ENCODE peak calls at places on chromosomes 5 and 9, in nine cellular contexts. One of them, this sample, is unnamed.

GRCh38 chr5:178839319-178839704 is 20.4 kb upstream of the ZNF354B start:
- DNase-seq in HCT116: peak; percentile 16
- DNase-seq in heart right ventricle: no peak
- DNase-seq in osteocyte: no peak
- DNase-seq in GM10248: no peak
- DNase-seq in transverse colon: peak; percentile 46
- DNase-seq in type B pancreatic cell: no peak
- DNase-seq in IMR-90: no peak
- DNase-seq in fibroblast of mammary gland: peak; percentile 32
- DNase-seq in this sample: peak; percentile 79

GRCh38 chr9:135082536-135082935 is 4.9 kb upstream of the OLFM1 start:
- DNase-seq in HCT116: no peak
- DNase-seq in heart right ventricle: no peak
- DNase-seq in osteocyte: no peak
- DNase-seq in GM10248: no peak
- DNase-seq in transverse colon: no peak
- DNase-seq in type B pancreatic cell: no peak
- DNase-seq in IMR-90: no peak
- DNase-seq in fibroblast of mammary gland: no peak
- DNase-seq in this sample: peak; percentile 10

GRCh38 chr9:70403618-70404025 is 10.8 kb downstream of the KLF9 start:
- DNase-seq in HCT116: no peak
- DNase-seq in heart right ventricle: no peak
- DNase-seq in osteocyte: no peak
- DNase-seq in GM10248: no peak
- DNase-seq in transverse colon: no peak
- DNase-seq in type B pancreatic cell: no peak
- DNase-seq in IMR-90: peak; percentile 47
- DNase-seq in fibroblast of mammary gland: peak; percentile 68
- DNase-seq in this sample: no peak

GRCh38 chr5:39151731-39152130 is 67.6 kb downstream of the FYB1 start:
- DNase-seq in HCT116: no peak
- DNase-seq in heart right ventricle: no peak
- DNase-seq in osteocyte: no peak
- DNase-seq in GM10248: no peak
- DNase-seq in transverse colon: no peak
- DNase-seq in type B pancreatic cell: no peak
- DNase-seq in IMR-90: no peak
- DNase-seq in fibroblast of mammary gland: no peak
- DNase-seq in this sample: no peak

GRCh38 chr5:11904270-11904906 is at the start of gene CTNND2:
- DNase-seq in HCT116: no peak
- DNase-seq in heart right ventricle: peak; percentile 18
- DNase-seq in osteocyte: no peak
- DNase-seq in GM10248: no peak
- DNase-seq in transverse colon: no peak
- DNase-seq in type B pancreatic cell: peak; percentile 87
- DNase-seq in IMR-90: no peak
- DNase-seq in fibroblast of mammary gland: no peak
- DNase-seq in this sample: peak; percentile 94

GRCh38 chr9:104091708-104092107 is 2.4 kb upstream of the SMC2 start:
- DNase-seq in HCT116: no peak
- DNase-seq in heart right ventricle: no peak
- DNase-seq in osteocyte: no peak
- DNase-seq in GM10248: peak; percentile 18
- DNase-seq in transverse colon: peak; percentile 51
- DNase-seq in type B pancreatic cell: no peak
- DNase-seq in IMR-90: peak; percentile 78
- DNase-seq in fibroblast of mammary gland: peak; percentile 19
- DNase-seq in this sample: no peak

GRCh38 chr9:85639675-85640186 is 102.0 kb downstream of the AGTPBP1 start:
- DNase-seq in HCT116: no peak
- DNase-seq in heart right ventricle: no peak
- DNase-seq in osteocyte: no peak
- DNase-seq in GM10248: no peak
- DNase-seq in transverse colon: no peak
- DNase-seq in type B pancreatic cell: no peak
- DNase-seq in IMR-90: no peak
- DNase-seq in fibroblast of mammary gland: no peak
- DNase-seq in this sample: no peak

GRCh38 chr9:91047529-91047928 is 245.9 kb downstream of the SYK start:
- DNase-seq in HCT116: no peak
- DNase-seq in heart right ventricle: no peak
- DNase-seq in osteocyte: no peak
- DNase-seq in GM10248: no peak
- DNase-seq in transverse colon: peak; percentile 29
- DNase-seq in type B pancreatic cell: no peak
- DNase-seq in IMR-90: no peak
- DNase-seq in fibroblast of mammary gland: no peak
- DNase-seq in this sample: no peak

GRCh38 chr5:16179511-16179935 is at the start of gene MARCHF11:
- DNase-seq in HCT116: no peak
- DNase-seq in heart right ventricle: peak; percentile 18
- DNase-seq in osteocyte: no peak
- DNase-seq in GM10248: no peak
- DNase-seq in transverse colon: no peak
- DNase-seq in type B pancreatic cell: no peak
- DNase-seq in IMR-90: no peak
- DNase-seq in fibroblast of mammary gland: no peak
- DNase-seq in this sample: peak; percentile 75

GRCh38 chr5:56270058-56270457 is 36.9 kb upstream of the ANKRD55 start:
- DNase-seq in HCT116: no peak
- DNase-seq in heart right ventricle: no peak
- DNase-seq in osteocyte: no peak
- DNase-seq in GM10248: no peak
- DNase-seq in transverse colon: no peak
- DNase-seq in type B pancreatic cell: no peak
- DNase-seq in IMR-90: no peak
- DNase-seq in fibroblast of mammary gland: no peak
- DNase-seq in this sample: no peak

GRCh38 chr9:272251-273213 is 57.9 kb downstream of the DOCK8 start:
- DNase-seq in HCT116: no peak
- DNase-seq in heart right ventricle: no peak
- DNase-seq in osteocyte: no peak
- DNase-seq in GM10248: peak; percentile 77
- DNase-seq in transverse colon: peak; percentile 60
- DNase-seq in type B pancreatic cell: no peak
- DNase-seq in IMR-90: no peak
- DNase-seq in fibroblast of mammary gland: no peak
- DNase-seq in this sample: no peak

GRCh38 chr9:116643691-116644090 is 43.4 kb upstream of the TRIM32 start:
- DNase-seq in HCT116: no peak
- DNase-seq in heart right ventricle: no peak
- DNase-seq in osteocyte: no peak
- DNase-seq in GM10248: no peak
- DNase-seq in transverse colon: no peak
- DNase-seq in type B pancreatic cell: no peak
- DNase-seq in IMR-90: peak; percentile 49
- DNase-seq in fibroblast of mammary gland: peak; percentile 59
- DNase-seq in this sample: no peak

GRCh38 chr5:64767959-64768357 is 533 bp downstream of the SREK1IP1 start:
- DNase-seq in HCT116: no peak
- DNase-seq in heart right ventricle: no peak
- DNase-seq in osteocyte: no peak
- DNase-seq in GM10248: no peak
- DNase-seq in transverse colon: peak; percentile 15
- DNase-seq in type B pancreatic cell: no peak
- DNase-seq in IMR-90: peak; percentile 18
- DNase-seq in fibroblast of mammary gland: peak; percentile 40
- DNase-seq in this sample: no peak

GRCh38 chr9:128146591-128147120 is 2.6 kb upstream of the LCN2 start:
- DNase-seq in HCT116: no peak
- DNase-seq in heart right ventricle: no peak
- DNase-seq in osteocyte: no peak
- DNase-seq in GM10248: no peak
- DNase-seq in transverse colon: no peak
- DNase-seq in type B pancreatic cell: no peak
- DNase-seq in IMR-90: no peak
- DNase-seq in fibroblast of mammary gland: no peak
- DNase-seq in this sample: no peak

GRCh38 chr9:68705636-68706578 is 867 bp downstream of the PIP5K1B start:
- DNase-seq in HCT116: no peak
- DNase-seq in heart right ventricle: peak; percentile 55
- DNase-seq in osteocyte: no peak
- DNase-seq in GM10248: peak; percentile 48
- DNase-seq in transverse colon: peak; percentile 67
- DNase-seq in type B pancreatic cell: no peak
- DNase-seq in IMR-90: no peak
- DNase-seq in fibroblast of mammary gland: no peak
- DNase-seq in this sample: peak; percentile 29

GRCh38 chr5:172533399-172534228 is 79.3 kb upstream of the SH3PXD2B start:
- DNase-seq in HCT116: no peak
- DNase-seq in heart right ventricle: no peak
- DNase-seq in osteocyte: peak; percentile 75
- DNase-seq in GM10248: peak; percentile 17
- DNase-seq in transverse colon: no peak
- DNase-seq in type B pancreatic cell: peak; percentile 32
- DNase-seq in IMR-90: no peak
- DNase-seq in fibroblast of mammary gland: no peak
- DNase-seq in this sample: no peak

GRCh38 chr9:74920944-74921626 is 31.6 kb downstream of the C9orf40 start:
- DNase-seq in HCT116: no peak
- DNase-seq in heart right ventricle: no peak
- DNase-seq in osteocyte: no peak
- DNase-seq in GM10248: no peak
- DNase-seq in transverse colon: no peak
- DNase-seq in type B pancreatic cell: no peak
- DNase-seq in IMR-90: no peak
- DNase-seq in fibroblast of mammary gland: peak; percentile 6
- DNase-seq in this sample: no peak

GRCh38 chr9:99046068-99046467 is 58.8 kb upstream of the TGFBR1 start:
- DNase-seq in HCT116: no peak
- DNase-seq in heart right ventricle: no peak
- DNase-seq in osteocyte: no peak
- DNase-seq in GM10248: no peak
- DNase-seq in transverse colon: no peak
- DNase-seq in type B pancreatic cell: no peak
- DNase-seq in IMR-90: no peak
- DNase-seq in fibroblast of mammary gland: no peak
- DNase-seq in this sample: no peak

GRCh38 chr9:84597131-84597530 is 72.4 kb upstream of the NTRK2 start:
- DNase-seq in HCT116: no peak
- DNase-seq in heart right ventricle: no peak
- DNase-seq in osteocyte: no peak
- DNase-seq in GM10248: peak; percentile 35
- DNase-seq in transverse colon: no peak
- DNase-seq in type B pancreatic cell: no peak
- DNase-seq in IMR-90: no peak
- DNase-seq in fibroblast of mammary gland: no peak
- DNase-seq in this sample: no peak

GRCh38 chr5:74433255-74434123 is 207.0 kb downstream of the ENC1 start:
- DNase-seq in HCT116: no peak
- DNase-seq in heart right ventricle: no peak
- DNase-seq in osteocyte: no peak
- DNase-seq in GM10248: no peak
- DNase-seq in transverse colon: no peak
- DNase-seq in type B pancreatic cell: no peak
- DNase-seq in IMR-90: peak; percentile 22
- DNase-seq in fibroblast of mammary gland: peak; percentile 15
- DNase-seq in this sample: no peak

GRCh38 chr5:139383275-139383992 is at the start of gene SLC23A1:
- DNase-seq in HCT116: no peak
- DNase-seq in heart right ventricle: no peak
- DNase-seq in osteocyte: no peak
- DNase-seq in GM10248: peak; percentile 10
- DNase-seq in transverse colon: peak; percentile 80
- DNase-seq in type B pancreatic cell: no peak
- DNase-seq in IMR-90: peak; percentile 32
- DNase-seq in fibroblast of mammary gland: no peak
- DNase-seq in this sample: no peak

GRCh38 chr5:41416336-41416735 is 94.1 kb downstream of the PLCXD3 start:
- DNase-seq in HCT116: no peak
- DNase-seq in heart right ventricle: no peak
- DNase-seq in osteocyte: no peak
- DNase-seq in GM10248: no peak
- DNase-seq in transverse colon: no peak
- DNase-seq in type B pancreatic cell: no peak
- DNase-seq in IMR-90: no peak
- DNase-seq in fibroblast of mammary gland: peak; percentile 81
- DNase-seq in this sample: no peak

GRCh38 chr5:53333160-53333559 is 147.3 kb upstream of the FST start:
- DNase-seq in HCT116: no peak
- DNase-seq in heart right ventricle: no peak
- DNase-seq in osteocyte: no peak
- DNase-seq in GM10248: no peak
- DNase-seq in transverse colon: no peak
- DNase-seq in type B pancreatic cell: no peak
- DNase-seq in IMR-90: peak; percentile 69
- DNase-seq in fibroblast of mammary gland: peak; percentile 69
- DNase-seq in this sample: no peak
- TF ChIP-seq CTCF in HCT116: no peak
- TF ChIP-seq CTCF in heart right ventricle: no peak
- TF ChIP-seq CTCF in osteocyte: no peak
- TF ChIP-seq CTCF in GM10248: no peak
- TF ChIP-seq CTCF in transverse colon: no peak
- TF ChIP-seq CTCF in type B pancreatic cell: no peak
- TF ChIP-seq CTCF in IMR-90: no peak
- TF ChIP-seq CTCF in fibroblast of mammary gland: no peak
- TF ChIP-seq CTCF in this sample: no peak

DNA sequence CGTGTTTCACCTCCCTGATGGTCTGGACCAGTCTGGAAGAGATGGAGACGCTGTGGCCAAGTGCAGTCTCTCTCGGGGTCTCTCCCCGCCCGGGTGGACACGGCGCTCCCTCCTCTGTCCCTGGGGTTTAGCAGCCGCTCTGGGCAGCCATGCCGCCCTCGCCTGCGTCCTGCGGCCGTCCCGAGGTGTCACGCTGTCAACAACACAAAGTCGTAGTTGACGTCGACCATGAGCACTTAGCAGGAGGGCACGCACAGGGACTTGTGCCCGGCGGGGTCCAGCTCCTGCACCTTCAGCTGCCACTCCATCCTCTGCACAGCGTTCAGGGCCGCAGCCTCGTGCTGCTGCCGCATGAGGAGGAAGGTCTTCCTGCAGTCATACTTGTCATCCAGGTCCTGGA is 368.9 kb downstream of the CDH9 start:
- DNase-seq in HCT116: no peak
- DNase-seq in heart right ventricle: no peak
- DNase-seq in osteocyte: no peak
- DNase-seq in GM10248: no peak
- DNase-seq in transverse colon: no peak
- DNase-seq in type B pancreatic cell: no peak
- DNase-seq in IMR-90: no peak
- DNase-seq in fibroblast of mammary gland: no peak
- DNase-seq in this sample: no peak
- TF ChIP-seq CTCF in HCT116: no peak
- TF ChIP-seq CTCF in heart right ventricle: no peak
- TF ChIP-seq CTCF in osteocyte: no peak
- TF ChIP-seq CTCF in GM10248: no peak
- TF ChIP-seq CTCF in transverse colon: no peak
- TF ChIP-seq CTCF in type B pancreatic cell: no peak
- TF ChIP-seq CTCF in IMR-90: no peak
- TF ChIP-seq CTCF in fibroblast of mammary gland: no peak
- TF ChIP-seq CTCF in this sample: no peak

GRCh38 chr5:110116539-110116938 is 426.8 kb downstream of the MAN2A1 start:
- DNase-seq in HCT116: no peak
- DNase-seq in heart right ventricle: no peak
- DNase-seq in osteocyte: no peak
- DNase-seq in GM10248: no peak
- DNase-seq in transverse colon: no peak
- DNase-seq in type B pancreatic cell: no peak
- DNase-seq in IMR-90: no peak
- DNase-seq in fibroblast of mammary gland: no peak
- DNase-seq in this sample: no peak
- TF ChIP-seq CTCF in HCT116: no peak
- TF ChIP-seq CTCF in heart right ventricle: no peak
- TF ChIP-seq CTCF in osteocyte: no peak
- TF ChIP-seq CTCF in GM10248: no peak
- TF ChIP-seq CTCF in transverse colon: no peak
- TF ChIP-seq CTCF in type B pancreatic cell: no peak
- TF ChIP-seq CTCF in IMR-90: no peak
- TF ChIP-seq CTCF in fibroblast of mammary gland: no peak
- TF ChIP-seq CTCF in this sample: no peak

GRCh38 chr9:107239474-107239873 is 43.6 kb upstream of the RAD23B start:
- DNase-seq in HCT116: no peak
- DNase-seq in heart right ventricle: no peak
- DNase-seq in osteocyte: no peak
- DNase-seq in GM10248: no peak
- DNase-seq in transverse colon: no peak
- DNase-seq in type B pancreatic cell: no peak
- DNase-seq in IMR-90: peak; percentile 48
- DNase-seq in fibroblast of mammary gland: peak; percentile 65
- DNase-seq in this sample: no peak
- TF ChIP-seq CTCF in HCT116: peak; percentile 13
- TF ChIP-seq CTCF in heart right ventricle: peak; percentile 57
- TF ChIP-seq CTCF in osteocyte: no peak
- TF ChIP-seq CTCF in GM10248: peak; percentile 47
- TF ChIP-seq CTCF in transverse colon: no peak
- TF ChIP-seq CTCF in type B pancreatic cell: no peak
- TF ChIP-seq CTCF in IMR-90: peak; percentile 49
- TF ChIP-seq CTCF in fibroblast of mammary gland: peak; percentile 37
- TF ChIP-seq CTCF in this sample: no peak

This sample was measured in glutamatergic neuron.